ENCODE peak calls at places on chromosomes 2 and 18, in seven cellular contexts. One of them, this sample, is unnamed. For H3K27me3, the result is how much of the 10 kb centered on the place peaks cover.

GRCh38 chr2:179207047-179207446 is 57.6 kb downstream of the SESTD1 start:
- DNase-seq in transverse colon: no peak
- DNase-seq in breast epithelium: no peak
- DNase-seq in sigmoid colon: no peak
- DNase-seq in spleen: no peak
- DNase-seq in K562: no peak
- DNase-seq in stomach: no peak
- DNase-seq in this sample: no peak

GRCh38 chr2:71291398-71291797 is 40.2 kb upstream of the ZNF638 start:
- DNase-seq in spleen: no peak
- DNase-seq in breast epithelium: no peak
- DNase-seq in K562: no peak
- DNase-seq in sigmoid colon: no peak
- DNase-seq in stomach: no peak
- DNase-seq in transverse colon: no peak
- DNase-seq in this sample: no peak

GRCh38 chr18:2641638-2642037 is 13.9 kb upstream of the SMCHD1 start:
- DNase-seq in spleen: no peak
- DNase-seq in transverse colon: no peak
- DNase-seq in stomach: no peak
- DNase-seq in K562: no peak
- DNase-seq in sigmoid colon: no peak
- DNase-seq in breast epithelium: no peak
- DNase-seq in this sample: no peak

GRCh38 chr2:201363857-201364560 is 6.9 kb upstream of the FLACC1 start:
- DNase-seq in sigmoid colon: no peak
- DNase-seq in stomach: no peak
- DNase-seq in spleen: no peak
- DNase-seq in K562: peak
- DNase-seq in transverse colon: no peak
- DNase-seq in breast epithelium: no peak
- DNase-seq in this sample: no peak

GRCh38 chr2:172864182-172864581 is 128.5 kb downstream of the RAPGEF4 start:
- DNase-seq in spleen: no peak
- DNase-seq in stomach: peak
- DNase-seq in transverse colon: peak
- DNase-seq in K562: peak
- DNase-seq in sigmoid colon: peak
- DNase-seq in breast epithelium: peak
- DNase-seq in this sample: no peak

GRCh38 chr18:74497778-74498177 is 1.6 kb downstream of the CNDP2 start:
- DNase-seq in sigmoid colon: no peak
- DNase-seq in spleen: no peak
- DNase-seq in breast epithelium: no peak
- DNase-seq in K562: no peak
- DNase-seq in transverse colon: no peak
- DNase-seq in stomach: no peak
- DNase-seq in this sample: no peak

GRCh38 chr2:141557329-141558098 is 573.3 kb downstream of the LRP1B start:
- DNase-seq in K562: no peak
- DNase-seq in spleen: no peak
- DNase-seq in stomach: no peak
- DNase-seq in sigmoid colon: no peak
- DNase-seq in breast epithelium: no peak
- DNase-seq in transverse colon: no peak
- DNase-seq in this sample: no peak

GRCh38 chr2:207311316-207312005 is 145.7 kb upstream of the KLF7 start:
- DNase-seq in spleen: no peak
- DNase-seq in transverse colon: peak
- DNase-seq in breast epithelium: no peak
- DNase-seq in K562: peak
- DNase-seq in stomach: peak
- DNase-seq in sigmoid colon: peak
- DNase-seq in this sample: peak

GRCh38 chr2:127145255-127145899 is 38.4 kb upstream of the BIN1 start:
- DNase-seq in transverse colon: no peak
- DNase-seq in spleen: no peak
- DNase-seq in breast epithelium: no peak
- DNase-seq in stomach: no peak
- DNase-seq in K562: no peak
- DNase-seq in sigmoid colon: no peak
- DNase-seq in this sample: no peak

GRCh38 chr18:48454146-48454796 is 45.1 kb upstream of the ZBTB7C start:
- DNase-seq in sigmoid colon: no peak
- DNase-seq in breast epithelium: no peak
- DNase-seq in K562: no peak
- DNase-seq in stomach: no peak
- DNase-seq in spleen: no peak
- DNase-seq in transverse colon: no peak
- DNase-seq in this sample: no peak

GRCh38 chr2:239809391-239809790 is 215.8 kb downstream of the NDUFA10 start:
- DNase-seq in sigmoid colon: peak
- DNase-seq in K562: no peak
- DNase-seq in transverse colon: no peak
- DNase-seq in breast epithelium: peak
- DNase-seq in spleen: peak
- DNase-seq in stomach: peak
- DNase-seq in this sample: peak

GRCh38 chr2:183207110-183207509 is 82.9 kb downstream of the NUP35 start:
- DNase-seq in spleen: no peak
- DNase-seq in sigmoid colon: no peak
- DNase-seq in K562: peak
- DNase-seq in transverse colon: no peak
- DNase-seq in breast epithelium: no peak
- DNase-seq in stomach: no peak
- DNase-seq in this sample: no peak

GRCh38 chr2:70035344-70035844 is 51.9 kb upstream of the PCBP1 start:
- DNase-seq in breast epithelium: no peak
- DNase-seq in spleen: no peak
- DNase-seq in transverse colon: no peak
- DNase-seq in sigmoid colon: no peak
- DNase-seq in stomach: no peak
- DNase-seq in K562: no peak
- DNase-seq in this sample: no peak

GRCh38 chr18:77061291-77061945 is 71.2 kb downstream of the MBP start:
- DNase-seq in K562: no peak
- DNase-seq in stomach: no peak
- DNase-seq in sigmoid colon: no peak
- DNase-seq in spleen: no peak
- DNase-seq in breast epithelium: no peak
- DNase-seq in transverse colon: no peak
- DNase-seq in this sample: no peak

GRCh38 chr2:233639860-233640259 is 3.6 kb downstream of the UGT1A10 start:
- DNase-seq in K562: no peak
- DNase-seq in stomach: no peak
- DNase-seq in transverse colon: no peak
- DNase-seq in sigmoid colon: no peak
- DNase-seq in spleen: no peak
- DNase-seq in breast epithelium: no peak
- DNase-seq in this sample: no peak

GRCh38 chr2:30321466-30321865 is 90.1 kb downstream of the LBH start:
- DNase-seq in K562: no peak
- DNase-seq in sigmoid colon: no peak
- DNase-seq in transverse colon: no peak
- DNase-seq in breast epithelium: no peak
- DNase-seq in stomach: no peak
- DNase-seq in spleen: no peak
- DNase-seq in this sample: no peak

GRCh38 chr2:26088038-26088643 is 54.3 kb downstream of the RAB10 start:
- DNase-seq in stomach: no peak
- DNase-seq in spleen: no peak
- DNase-seq in sigmoid colon: no peak
- DNase-seq in breast epithelium: no peak
- DNase-seq in transverse colon: no peak
- DNase-seq in K562: peak
- DNase-seq in this sample: no peak

GRCh38 chr2:233466991-233467603 is 99.5 kb downstream of the USP40 start:
- DNase-seq in spleen: peak
- DNase-seq in transverse colon: peak
- DNase-seq in K562: no peak
- DNase-seq in breast epithelium: peak
- DNase-seq in stomach: peak
- DNase-seq in sigmoid colon: peak
- DNase-seq in this sample: peak

GRCh38 chr2:84816426-84817026 is 64.4 kb downstream of the TRABD2A start:
- DNase-seq in transverse colon: no peak
- DNase-seq in K562: no peak
- DNase-seq in breast epithelium: no peak
- DNase-seq in stomach: no peak
- DNase-seq in sigmoid colon: no peak
- DNase-seq in spleen: no peak
- DNase-seq in this sample: no peak

GRCh38 chr2:53672881-53673522 is 94.6 kb upstream of the CHAC2 start:
- DNase-seq in stomach: no peak
- DNase-seq in transverse colon: no peak
- DNase-seq in breast epithelium: no peak
- DNase-seq in sigmoid colon: no peak
- DNase-seq in K562: peak
- DNase-seq in spleen: no peak
- DNase-seq in this sample: no peak

GRCh38 chr18:79598885-79599175 is 80.8 kb upstream of the CTDP1 start:
- DNase-seq in transverse colon: no peak
- DNase-seq in K562: no peak
- DNase-seq in sigmoid colon: no peak
- DNase-seq in stomach: no peak
- DNase-seq in spleen: peak
- DNase-seq in breast epithelium: no peak
- DNase-seq in this sample: no peak

GRCh38 chr2:17539596-17539992 is 902 bp upstream of the VSNL1 start:
- DNase-seq in transverse colon: peak
- DNase-seq in spleen: no peak
- DNase-seq in K562: no peak
- DNase-seq in breast epithelium: no peak
- DNase-seq in sigmoid colon: peak
- DNase-seq in stomach: no peak
- DNase-seq in this sample: peak

GRCh38 chr18:32092422-32093105 is 890 bp downstream of the RNF138 start:
- DNase-seq in K562: peak
- DNase-seq in spleen: peak
- DNase-seq in transverse colon: peak
- DNase-seq in sigmoid colon: peak
- DNase-seq in stomach: peak
- DNase-seq in breast epithelium: peak
- DNase-seq in this sample: peak
- TF ChIP-seq POLR2AphosphoS5 in K562: peak
- TF ChIP-seq POLR2AphosphoS5 in spleen: peak
- TF ChIP-seq POLR2AphosphoS5 in transverse colon: peak
- TF ChIP-seq POLR2AphosphoS5 in sigmoid colon: peak
- TF ChIP-seq POLR2AphosphoS5 in stomach: peak
- TF ChIP-seq POLR2AphosphoS5 in breast epithelium: peak
- TF ChIP-seq POLR2AphosphoS5 in this sample: peak

DNA sequence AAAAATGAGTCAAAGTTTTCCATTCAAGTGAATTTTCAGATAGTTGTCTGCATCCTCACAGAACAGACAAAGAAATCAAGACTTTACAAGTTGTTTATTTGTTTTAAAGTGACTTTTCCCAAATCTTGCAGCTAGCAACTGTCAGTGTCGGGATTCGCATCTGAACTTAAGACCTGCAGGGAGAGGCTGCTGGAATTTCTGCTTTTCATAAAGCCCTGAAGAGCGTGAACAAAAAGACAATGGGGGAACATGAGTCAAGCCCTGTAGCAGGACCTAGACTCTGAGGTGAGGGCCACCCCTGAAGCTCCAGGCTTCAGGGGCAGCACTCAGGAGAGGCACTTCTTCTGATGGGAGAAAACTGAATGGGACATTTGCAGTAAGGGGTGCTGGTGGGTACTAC is 108.2 kb upstream of the CTAGE1 start:
- DNase-seq in sigmoid colon: no peak
- DNase-seq in breast epithelium: no peak
- DNase-seq in spleen: no peak
- DNase-seq in K562: no peak
- DNase-seq in transverse colon: no peak
- DNase-seq in stomach: no peak
- DNase-seq in this sample: no peak
- H3K27me3 ChIP-seq in sigmoid colon: under half
- H3K27me3 ChIP-seq in breast epithelium: under half
- H3K27me3 ChIP-seq in spleen: under half
- H3K27me3 ChIP-seq in K562: under half
- H3K27me3 ChIP-seq in transverse colon: under half
- H3K27me3 ChIP-seq in stomach: under half
- H3K27me3 ChIP-seq in this sample: under half

DNA sequence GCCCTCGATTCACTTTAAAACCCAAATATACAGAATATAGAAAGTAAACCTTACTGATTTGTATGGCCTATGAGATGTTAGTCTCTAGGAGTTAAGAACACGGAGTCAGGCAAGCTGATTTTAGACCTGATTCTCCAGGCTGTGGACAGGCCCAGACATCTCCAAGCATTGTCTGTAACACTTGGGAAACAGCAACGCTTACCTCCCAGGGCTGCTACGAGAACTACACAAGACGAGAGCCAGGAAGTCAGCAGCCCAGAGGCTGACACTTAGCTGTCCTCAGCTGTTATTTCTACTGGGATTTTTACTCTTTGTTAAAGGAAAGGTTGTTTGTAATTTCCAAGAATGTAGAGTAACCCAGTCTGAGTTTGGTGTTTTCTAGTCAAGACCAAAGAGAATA is 123.5 kb downstream of the LAMA1 start:
- DNase-seq in breast epithelium: no peak
- DNase-seq in sigmoid colon: no peak
- DNase-seq in stomach: no peak
- DNase-seq in transverse colon: no peak
- DNase-seq in spleen: no peak
- DNase-seq in K562: no peak
- DNase-seq in this sample: no peak
- TF ChIP-seq POLR2AphosphoS5 in breast epithelium: no peak
- TF ChIP-seq POLR2AphosphoS5 in sigmoid colon: no peak
- TF ChIP-seq POLR2AphosphoS5 in stomach: no peak
- TF ChIP-seq POLR2AphosphoS5 in transverse colon: no peak
- TF ChIP-seq POLR2AphosphoS5 in spleen: no peak
- TF ChIP-seq POLR2AphosphoS5 in K562: no peak
- TF ChIP-seq POLR2AphosphoS5 in this sample: no peak

GRCh38 chr2:195092341-195092740 is 564.7 kb upstream of the SLC39A10 start:
- DNase-seq in breast epithelium: no peak
- DNase-seq in transverse colon: no peak
- DNase-seq in K562: no peak
- DNase-seq in spleen: no peak
- DNase-seq in stomach: no peak
- DNase-seq in sigmoid colon: no peak
- DNase-seq in this sample: no peak

DNA sequence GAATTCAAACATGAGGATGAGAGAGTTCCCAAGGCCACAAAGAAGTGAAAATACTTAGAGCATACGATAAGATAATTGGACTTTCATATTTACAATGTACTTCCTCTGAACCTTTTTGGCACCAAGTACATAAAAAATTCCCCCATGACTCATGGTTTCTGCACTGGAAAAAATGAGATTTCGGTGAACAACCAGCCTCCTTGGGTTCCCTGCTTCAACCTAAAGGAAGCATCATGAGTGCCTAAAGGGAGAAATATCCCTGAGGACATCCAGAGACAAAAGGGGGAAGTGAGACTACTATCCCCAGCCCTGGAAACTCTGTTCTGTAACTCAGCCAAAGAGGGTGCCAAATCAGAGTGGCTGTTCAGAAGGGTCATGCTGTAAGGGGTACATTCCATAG is 562.7 kb upstream of the SLC39A10 start:
- DNase-seq in spleen: no peak
- DNase-seq in transverse colon: no peak
- DNase-seq in K562: no peak
- DNase-seq in sigmoid colon: no peak
- DNase-seq in stomach: no peak
- DNase-seq in breast epithelium: no peak
- DNase-seq in this sample: no peak
- H3K27me3 ChIP-seq in spleen: under half
- H3K27me3 ChIP-seq in transverse colon: under half
- H3K27me3 ChIP-seq in K562: under half
- H3K27me3 ChIP-seq in sigmoid colon: under half
- H3K27me3 ChIP-seq in stomach: under half
- H3K27me3 ChIP-seq in breast epithelium: under half
- H3K27me3 ChIP-seq in this sample: under half

GRCh38 chr2:68799138-68799537 is 64.5 kb downstream of the ARHGAP25 start:
- DNase-seq in spleen: no peak
- DNase-seq in stomach: no peak
- DNase-seq in transverse colon: no peak
- DNase-seq in K562: no peak
- DNase-seq in breast epithelium: no peak
- DNase-seq in sigmoid colon: no peak
- DNase-seq in this sample: no peak
- TF ChIP-seq POLR2AphosphoS5 in spleen: no peak
- TF ChIP-seq POLR2AphosphoS5 in stomach: no peak
- TF ChIP-seq POLR2AphosphoS5 in transverse colon: no peak
- TF ChIP-seq POLR2AphosphoS5 in K562: no peak
- TF ChIP-seq POLR2AphosphoS5 in breast epithelium: no peak
- TF ChIP-seq POLR2AphosphoS5 in sigmoid colon: no peak
- TF ChIP-seq POLR2AphosphoS5 in this sample: no peak

This sample was measured in suprapubic skin.